ENCODE peak calls at places on chromosome 22, in five cellular contexts. One of them, this sample, is unnamed.

GRCh38 chr22:38290347-38290746 is 17.5 kb upstream of the TMEM184B start:
- DNase-seq in NCI-H510A: no peak
- DNase-seq in cardiac fibroblast: no peak
- DNase-seq in HFF-Myc: no peak
- DNase-seq in Karpas-422: no peak
- DNase-seq in this sample: no peak

GRCh38 chr22:47054231-47055072 is 292.0 kb downstream of the TBC1D22A start:
- DNase-seq in NCI-H510A: no peak
- DNase-seq in Karpas-422: no peak
- DNase-seq in HFF-Myc: no peak
- DNase-seq in cardiac fibroblast: no peak
- DNase-seq in this sample: no peak

GRCh38 chr22:37910863-37911262 is 4.8 kb downstream of the MICALL1 start:
- DNase-seq in Karpas-422: no peak
- DNase-seq in NCI-H510A: no peak
- DNase-seq in HFF-Myc: no peak
- DNase-seq in cardiac fibroblast: no peak
- DNase-seq in this sample: no peak

GRCh38 chr22:31474743-31475142 is 14.9 kb downstream of the EIF4ENIF1 start:
- DNase-seq in Karpas-422: no peak
- DNase-seq in NCI-H510A: no peak
- DNase-seq in HFF-Myc: no peak
- DNase-seq in cardiac fibroblast: peak; percentile 79
- DNase-seq in this sample: peak; percentile 70

GRCh38 chr22:36405221-36405631 is 17.5 kb upstream of the MYH9 start:
- DNase-seq in Karpas-422: no peak
- DNase-seq in cardiac fibroblast: no peak
- DNase-seq in HFF-Myc: no peak
- DNase-seq in NCI-H510A: no peak
- DNase-seq in this sample: no peak

GRCh38 chr22:27193636-27194035 is 536.2 kb downstream of the MIAT start:
- DNase-seq in NCI-H510A: no peak
- DNase-seq in HFF-Myc: no peak
- DNase-seq in Karpas-422: no peak
- DNase-seq in cardiac fibroblast: no peak
- DNase-seq in this sample: no peak

GRCh38 chr22:31857247-31857646 is 87.1 kb upstream of the YWHAH start:
- DNase-seq in cardiac fibroblast: no peak
- DNase-seq in HFF-Myc: no peak
- DNase-seq in NCI-H510A: peak; percentile 80
- DNase-seq in Karpas-422: no peak
- DNase-seq in this sample: no peak

GRCh38 chr22:41793871-41794270 is 6.6 kb upstream of the CCDC134 start:
- DNase-seq in NCI-H510A: no peak
- DNase-seq in HFF-Myc: no peak
- DNase-seq in cardiac fibroblast: no peak
- DNase-seq in Karpas-422: no peak
- DNase-seq in this sample: no peak

GRCh38 chr22:17903564-17904295 is 120.6 kb downstream of the MICAL3 start:
- DNase-seq in cardiac fibroblast: no peak
- DNase-seq in NCI-H510A: no peak
- DNase-seq in HFF-Myc: no peak
- DNase-seq in Karpas-422: no peak
- DNase-seq in this sample: no peak

GRCh38 chr22:23754220-23754919 is at the start of gene VPREB3:
- DNase-seq in HFF-Myc: no peak
- DNase-seq in Karpas-422: peak; percentile 95
- DNase-seq in cardiac fibroblast: no peak
- DNase-seq in NCI-H510A: no peak
- DNase-seq in this sample: no peak

GRCh38 chr22:38504731-38505594 is 1.1 kb downstream of the DDX17 start:
- DNase-seq in NCI-H510A: no peak
- DNase-seq in cardiac fibroblast: peak; percentile 60
- DNase-seq in Karpas-422: peak; percentile 63
- DNase-seq in HFF-Myc: no peak
- DNase-seq in this sample: peak; percentile 46

GRCh38 chr22:30347255-30347892 is 9.3 kb downstream of the SF3A1 start:
- DNase-seq in HFF-Myc: no peak
- DNase-seq in cardiac fibroblast: no peak
- DNase-seq in NCI-H510A: no peak
- DNase-seq in Karpas-422: no peak
- DNase-seq in this sample: no peak

GRCh38 chr22:37274380-37274862 is 7.9 kb upstream of the CYTH4 start:
- DNase-seq in HFF-Myc: no peak
- DNase-seq in cardiac fibroblast: no peak
- DNase-seq in NCI-H510A: no peak
- DNase-seq in Karpas-422: peak; percentile 75
- DNase-seq in this sample: no peak

This sample was measured in AG08396.